ENCODE peak calls at places on chromosomes 11 and 22, in nine cellular contexts. R, M, J, Y, P, V, Q, D and C are unnamed samples.

GRCh38 chr11:45907911-45908370 is 870 bp upstream of the FREY1 start:
- DNase-seq in Y (no peak), V (no peak), R (no peak), M (no peak), J (no peak), Q (no peak), P (no peak), D (peak), C (no peak)

GRCh38 chr11:131694526-131695424 is 324.4 kb downstream of the NTM start:
- DNase-seq in M (peak), R (no peak), Y (peak), V (peak), P (peak), Q (peak), D (peak), J (peak), C (peak)

GRCh38 chr11:115911656-115912055 is 407.4 kb upstream of the CADM1 start:
- DNase-seq in D (no peak), Y (no peak), V (no peak), Q (no peak), J (no peak), M (peak), R (no peak), P (no peak), C (no peak)

GRCh38 chr22:30188911-30189310 is 57.6 kb downstream of the LIF start:
- DNase-seq in M (no peak), V (no peak), D (no peak), J (peak), Y (no peak), R (no peak), Q (no peak), P (no peak), C (no peak)

GRCh38 chr22:23219787-23220484 is 39.6 kb downstream of the BCR start:
- DNase-seq in J (no peak), Q (peak), M (no peak), P (peak), Y (peak), R (no peak), V (no peak), D (no peak), C (no peak)

GRCh38 chr22:31020334-31020733 is 51.3 kb downstream of the TUG1 start:
- DNase-seq in Q (no peak), J (peak), Y (no peak), P (no peak), M (no peak), D (no peak), V (no peak), R (no peak), C (no peak)

GRCh38 chr22:48588881-48589450 is 1238.7 kb downstream of the BRD1 start:
- DNase-seq in D (no peak), Y (no peak), Q (no peak), R (no peak), J (no peak), V (no peak), P (no peak), M (no peak), C (no peak)

GRCh38 chr11:74720596-74721478 is 10.4 kb downstream of the CHRDL2 start:
- DNase-seq in J (no peak), Q (peak), R (no peak), M (no peak), V (no peak), Y (no peak), D (peak), P (no peak), C (no peak)

GRCh38 chr11:65479184-65480145 is 19.4 kb upstream of the MALAT1 start:
- DNase-seq in V (no peak), Q (peak), P (peak), R (peak), Y (peak), J (no peak), M (peak), D (peak), C (peak)

GRCh38 chr22:38240734-38241252 is 32.0 kb downstream of the TMEM184B start:
- DNase-seq in D (no peak), Q (peak), R (no peak), V (no peak), P (peak), J (no peak), Y (peak), M (no peak), C (peak)

GRCh38 chr11:21177379-21177778 is 508.0 kb downstream of the NELL1 start:
- DNase-seq in R (no peak), Q (no peak), Y (no peak), P (no peak), D (no peak), J (no peak), M (no peak), V (no peak), C (no peak)

DNA sequence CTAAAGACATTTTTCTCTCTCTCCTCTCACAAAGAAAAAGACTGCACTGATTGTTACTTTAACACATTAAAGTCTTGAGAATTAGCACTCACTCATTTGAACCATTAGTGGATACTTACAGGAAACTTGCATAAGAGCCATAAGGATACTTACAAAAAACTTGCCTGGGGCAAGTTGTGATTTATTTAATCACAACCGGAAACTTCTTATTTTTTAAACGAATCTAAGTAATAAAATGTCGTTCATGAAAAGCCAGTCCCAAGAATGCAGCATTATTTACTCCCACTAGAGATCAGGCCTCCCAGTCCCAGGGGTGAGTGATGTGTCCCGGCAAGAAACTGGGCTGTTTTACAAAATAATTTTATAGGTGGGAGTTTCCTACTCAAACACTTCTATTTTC is 59.3 kb upstream of the TTC12 start:
- DNase-seq in Y (no peak), V (no peak), D (no peak), Q (no peak), M (no peak), J (no peak), P (no peak), R (no peak), C (no peak)
- TF ChIP-seq POLR2AphosphoS5 in Y (no peak), V (no peak), D (no peak), Q (no peak), M (no peak), J (no peak), P (no peak), R (no peak), C (no peak)

DNA sequence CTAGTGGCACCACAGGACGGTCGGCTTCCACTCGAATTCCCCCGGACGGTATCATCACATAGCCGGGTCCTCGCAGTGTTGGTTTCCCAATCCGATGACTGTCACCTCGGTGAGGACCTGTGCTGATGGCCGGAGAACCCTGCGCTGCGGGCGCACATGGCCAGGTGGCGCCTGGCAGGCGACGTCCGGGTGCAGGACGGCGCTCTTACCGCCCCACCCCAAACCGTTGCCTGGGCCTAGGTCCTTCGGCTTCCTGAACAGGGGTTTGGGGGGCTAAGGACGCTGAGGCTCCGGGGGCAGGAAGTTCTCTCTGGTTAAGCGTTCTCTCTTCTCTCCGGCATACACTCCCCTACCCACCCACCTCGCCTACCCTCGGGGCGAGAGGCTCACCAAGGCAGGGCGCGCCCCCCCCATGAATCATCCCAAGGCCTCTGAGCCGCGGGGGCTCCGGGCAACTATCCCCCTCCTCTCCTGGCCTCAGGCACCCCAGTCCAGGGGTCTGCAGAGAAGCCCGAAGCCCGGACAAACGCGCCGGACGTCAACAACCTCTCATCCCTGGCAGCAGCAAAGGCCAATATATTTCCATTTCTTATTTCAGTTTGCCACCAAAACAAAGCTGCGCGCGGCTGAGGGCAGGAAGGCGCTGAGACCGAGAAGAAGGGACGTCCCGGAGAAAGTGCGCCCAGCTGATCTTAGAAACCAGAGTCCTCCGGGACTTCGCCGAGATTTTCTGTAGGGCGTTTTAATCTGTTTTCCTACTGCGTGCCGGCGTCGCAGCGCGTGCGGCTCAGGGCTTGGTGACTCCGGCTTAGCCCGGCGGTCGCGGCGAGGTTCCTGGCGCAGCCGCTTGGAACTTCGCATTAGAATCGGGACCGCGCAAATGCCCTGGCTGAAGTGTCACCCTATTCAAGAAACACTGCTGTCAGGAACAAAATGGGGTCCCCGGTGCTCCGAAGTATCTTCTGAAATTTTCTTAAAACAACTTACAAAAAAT is 5.6 kb downstream of the ALX4 start:
- DNase-seq in Q (no peak), J (no peak), D (no peak), V (no peak), Y (peak), R (no peak), M (peak), P (no peak), C (no peak)
- H3K4me3 ChIP-seq in Q (no peak), J (no peak), D (no peak), V (peak), Y (no peak), R (peak), M (no peak), P (no peak), C (no peak)

GRCh38 chr11:102138677-102139076 is 28.4 kb downstream of the YAP1 start:
- DNase-seq in R (no peak), J (no peak), Q (no peak), M (no peak), D (no peak), V (no peak), P (no peak), Y (no peak), C (no peak)
- H3K27ac ChIP-seq in R (no peak), J (no peak), Q (peak), M (peak), D (peak), V (peak), P (no peak), Y (no peak), C (no peak)

GRCh38 chr11:92589512-92589911 is 364.9 kb downstream of the FAT3 start:
- DNase-seq in Y (no peak), V (no peak), P (no peak), D (no peak), J (no peak), Q (no peak), M (no peak), R (no peak), C (no peak)
- TF ChIP-seq POLR2AphosphoS5 in Y (no peak), V (no peak), P (no peak), D (no peak), J (no peak), Q (no peak), M (no peak), R (no peak), C (no peak)

GRCh38 chr11:63768232-63769043 is at the start of gene ZFTA:
- DNase-seq in Y (peak), J (no peak), M (peak), Q (peak), R (peak), D (peak), P (peak), V (no peak), C (peak)
- H3K4me3 ChIP-seq in Y (peak), J (peak), M (peak), Q (peak), R (peak), D (peak), P (peak), V (peak), C (peak)

GRCh38 chr22:46537946-46538815 is 761 bp upstream of the CELSR1 start:
- DNase-seq in D (no peak), Y (no peak), J (no peak), P (no peak), Q (no peak), V (no peak), R (no peak), M (peak), C (no peak)
- H3K27ac ChIP-seq in D (no peak), Y (no peak), J (no peak), P (no peak), Q (no peak), V (peak), R (peak), M (no peak), C (peak)

GRCh38 chr11:128465946-128466688 is 121.2 kb downstream of the ETS1 start:
- DNase-seq in J (no peak), V (no peak), P (no peak), R (no peak), M (no peak), Q (no peak), D (no peak), Y (no peak), C (no peak)
- TF ChIP-seq POLR2AphosphoS5 in J (no peak), V (no peak), P (no peak), R (no peak), M (no peak), Q (no peak), D (no peak), Y (no peak), C (no peak)

DNA sequence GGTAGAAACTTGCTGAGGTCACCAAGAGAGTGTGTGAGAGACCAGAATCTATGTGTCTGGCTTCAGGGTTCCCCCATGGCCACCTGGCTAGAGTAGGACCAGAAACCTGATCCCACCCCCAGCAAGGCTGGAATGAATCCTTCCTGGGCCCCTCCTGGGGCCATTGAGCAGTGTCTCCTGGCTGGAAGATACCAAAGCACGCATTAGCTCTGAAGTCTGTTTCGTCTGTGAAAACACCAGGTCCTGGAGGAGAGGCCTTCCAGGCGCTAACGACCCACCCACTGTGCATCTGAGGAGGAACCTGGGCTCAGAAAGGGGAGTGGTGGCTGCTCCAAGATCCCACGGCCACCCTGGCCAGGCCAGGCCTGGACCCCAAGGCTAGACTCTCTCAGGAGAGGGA is 15.5 kb upstream of the TSKU start:
- DNase-seq in R (no peak), Y (no peak), P (no peak), Q (no peak), M (no peak), D (no peak), V (no peak), J (no peak), C (no peak)
- H3K4me3 ChIP-seq in R (peak), Y (no peak), P (no peak), Q (no peak), M (no peak), D (no peak), V (peak), J (peak), C (no peak)

GRCh38 chr11:110305169-110306018 is 9.0 kb upstream of the RDX start:
- DNase-seq in V (no peak), R (no peak), M (peak), Q (no peak), J (peak), Y (peak), P (no peak), D (no peak), C (no peak)
- H3K27ac ChIP-seq in V (no peak), R (no peak), M (no peak), Q (no peak), J (no peak), Y (no peak), P (no peak), D (no peak), C (no peak)